ENCODE peak calls at places on chromosomes 7 and 10, in seven cellular contexts. V, P, K, L, B, A and R are unnamed samples.

GRCh38 chr10:48231178-48231577 is 43.3 kb downstream of the FRMPD2 start:
- DNase-seq in P (no peak), B (no peak), V (no peak), A (no peak), L (no peak), K (no peak), R (no peak)

GRCh38 chr7:137996386-137996851 is 5.5 kb downstream of the CREB3L2 start:
- DNase-seq in P (no peak), L (no peak), B (peak), V (no peak), K (no peak), A (no peak), R (no peak)

GRCh38 chr7:84637568-84638338 is 443.2 kb upstream of the SEMA3A start:
- DNase-seq in K (no peak), L (peak), V (peak), A (no peak), B (peak), P (no peak), R (no peak)

GRCh38 chr10:103752680-103753248 is 102.6 kb downstream of the SH3PXD2A start:
- DNase-seq in K (no peak), P (no peak), A (no peak), B (no peak), V (no peak), L (no peak), R (no peak)

GRCh38 chr10:58588673-58589265 is 76.1 kb downstream of the BICC1 start:
- DNase-seq in L (no peak), K (no peak), B (no peak), P (no peak), V (no peak), A (no peak), R (no peak)

GRCh38 chr10:33293531-33294170 is 40.8 kb downstream of the NRP1 start:
- DNase-seq in B (no peak), A (no peak), V (no peak), L (no peak), P (no peak), K (no peak), R (no peak)

GRCh38 chr7:127708201-127708600 is 56.2 kb downstream of the SND1 start:
- DNase-seq in V (no peak), B (no peak), P (no peak), L (no peak), K (no peak), A (no peak), R (no peak)

GRCh38 chr7:79420464-79420863 is 33.0 kb downstream of the MAGI2 start:
- DNase-seq in L (peak), K (no peak), B (peak), P (no peak), V (no peak), A (no peak), R (no peak)

GRCh38 chr10:102773986-102774385 is 30.2 kb downstream of the WBP1L start:
- DNase-seq in V (no peak), A (no peak), P (no peak), L (no peak), B (peak), K (peak), R (no peak)

GRCh38 chr10:87818505-87819273 is 663 bp upstream of the ATAD1 start:
- DNase-seq in L (no peak), P (no peak), V (peak), B (peak), A (peak), K (peak), R (no peak)
- TF ChIP-seq CTCF in L (peak), P (no peak), V (no peak), B (no peak), A (no peak), K (peak), R (no peak)

GRCh38 chr10:98326621-98327027 is 58.6 kb upstream of the LOXL4 start:
- DNase-seq in A (no peak), B (no peak), K (no peak), V (no peak), P (no peak), L (no peak), R (no peak)

GRCh38 chr10:98328640-98329039 is 60.6 kb upstream of the LOXL4 start:
- DNase-seq in P (no peak), B (no peak), V (no peak), K (no peak), A (no peak), L (no peak), R (no peak)

GRCh38 chr10:98328163-98328562 is 60.2 kb upstream of the LOXL4 start:
- DNase-seq in A (no peak), B (no peak), L (no peak), P (no peak), V (no peak), K (no peak), R (no peak)

GRCh38 chr10:98332623-98333269 is 64.8 kb upstream of the LOXL4 start:
- DNase-seq in V (peak), K (no peak), L (no peak), P (no peak), B (no peak), A (no peak), R (no peak)

DNA sequence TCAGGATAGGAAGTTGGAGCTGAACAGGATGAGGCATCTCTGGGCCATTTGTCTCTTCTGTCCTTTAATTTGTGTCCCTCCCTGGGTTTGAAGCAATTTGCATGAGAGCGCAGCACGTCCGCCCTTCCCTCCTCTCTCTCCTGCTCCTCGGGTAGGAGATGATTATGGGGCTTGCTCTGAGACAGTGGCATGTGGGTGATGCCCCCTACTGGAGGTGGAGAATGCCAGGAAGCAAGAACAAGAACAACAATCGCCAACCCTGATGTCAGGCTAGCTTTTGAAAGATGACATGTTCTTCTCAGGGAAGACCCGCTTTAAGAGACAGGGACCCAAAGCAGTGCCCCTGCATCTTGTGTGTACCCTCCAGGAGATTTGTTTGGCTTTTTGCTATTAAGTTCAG is 63.9 kb upstream of the LOXL4 start:
- DNase-seq in L (no peak), B (no peak), V (no peak), K (no peak), A (no peak), P (no peak), R (no peak)
- TF ChIP-seq CTCF in L (peak), B (peak), V (no peak), K (no peak), A (no peak), P (no peak), R (no peak)

GRCh38 chr7:48149058-48149457 is 22.2 kb upstream of the ABCA13 start:
- DNase-seq in B (no peak), A (no peak), K (no peak), V (no peak), P (no peak), L (no peak), R (no peak)

GRCh38 chr7:48150086-48150485 is 21.2 kb upstream of the ABCA13 start:
- DNase-seq in P (no peak), K (no peak), L (no peak), V (no peak), A (no peak), B (no peak), R (no peak)

GRCh38 chr7:48158404-48158803 is 12.9 kb upstream of the ABCA13 start:
- DNase-seq in P (no peak), B (peak), L (no peak), V (no peak), K (no peak), A (no peak), R (no peak)

DNA sequence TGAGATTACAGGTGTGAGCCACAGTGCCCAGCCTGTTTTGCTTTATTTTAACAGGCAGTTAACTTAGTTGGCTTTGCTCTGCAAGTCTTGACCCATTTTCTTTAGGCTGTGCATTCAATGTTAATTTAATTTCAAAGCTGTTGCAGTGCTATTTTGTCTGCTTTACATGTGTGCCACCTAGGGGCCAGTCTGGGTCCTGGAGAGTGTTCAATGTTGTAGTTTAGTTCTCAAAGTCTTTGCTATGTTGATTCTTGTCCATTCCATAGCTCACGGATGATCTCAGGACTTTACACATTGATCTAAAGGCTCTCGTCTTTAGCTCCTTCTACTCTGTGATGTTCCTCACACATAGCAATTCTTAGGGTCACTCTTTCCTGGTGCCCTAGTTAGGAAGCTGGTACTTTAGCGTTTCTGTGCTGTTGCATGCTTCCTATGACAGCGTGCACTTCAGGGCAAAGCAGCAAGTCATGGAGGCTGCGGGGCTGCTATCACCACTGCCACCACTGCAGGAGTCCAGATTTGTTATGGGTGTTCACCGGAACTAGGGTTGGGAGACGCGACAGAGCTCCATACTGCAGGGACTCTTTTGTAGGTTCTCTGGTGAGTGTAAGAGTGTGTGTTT is 16.4 kb upstream of the ABCA13 start:
- DNase-seq in K (no peak), B (peak), A (no peak), L (no peak), P (no peak), V (no peak), R (no peak)
- TF ChIP-seq CTCF in K (peak), B (peak), A (no peak), L (peak), P (peak), V (no peak), R (no peak)

GRCh38 chr7:103094102-103094501 is 19.2 kb downstream of the ARMC10 start:
- DNase-seq in L (no peak), B (no peak), K (no peak), A (no peak), P (no peak), V (no peak), R (no peak)
- TF ChIP-seq CTCF in L (no peak), B (no peak), K (no peak), A (peak), P (no peak), V (no peak), R (no peak)

DNA sequence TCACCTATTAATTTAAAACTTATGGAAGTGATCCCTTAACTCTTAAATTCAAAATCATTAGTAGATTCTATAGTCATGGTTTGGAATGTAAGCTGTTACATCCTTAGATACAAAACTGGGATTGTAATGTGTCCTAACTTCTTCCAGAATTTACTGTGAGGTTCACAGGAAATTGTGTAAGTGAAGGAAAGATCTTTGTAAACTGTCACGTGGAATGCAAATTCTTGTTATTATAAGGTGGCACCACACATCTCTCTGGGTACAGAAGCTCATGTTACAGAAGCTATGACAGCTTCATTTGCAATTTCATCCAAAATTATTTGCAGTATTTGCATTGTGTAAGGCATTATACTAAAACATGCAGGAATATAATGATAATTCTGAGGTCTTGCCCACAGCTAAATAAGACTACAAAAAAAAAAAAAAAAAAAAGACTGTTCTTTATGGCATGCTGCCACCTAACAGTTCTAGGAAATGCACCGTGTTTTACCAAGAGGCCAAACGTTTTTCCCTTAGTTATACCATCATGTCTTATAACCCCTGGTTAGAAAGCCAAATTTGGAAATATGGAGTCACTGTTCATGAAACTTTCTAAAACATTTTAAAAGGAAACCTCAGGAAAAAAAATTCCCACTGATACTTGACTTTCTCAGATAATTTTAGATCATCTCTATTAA is 17.7 kb downstream of the MINDY3 start:
- DNase-seq in V (no peak), P (no peak), K (no peak), B (no peak), A (no peak), L (no peak), R (no peak)
- TF ChIP-seq CTCF in V (no peak), P (no peak), K (no peak), B (no peak), A (no peak), L (no peak), R (no peak)